ENCODE peak calls at places on chromosomes 4 and X, in nine cellular contexts. Q is SJSA1; V is T-helper 9 cell; A is AG10803; B is osteocyte; Y is T-cell; M is HuH-7; H is fibroblast of pulmonary artery; I is activated CD4-positive, alpha-beta T cell treated with anti-CD3 and anti-CD28 coated beads, Interleukin-2, amount 10 ng/mL, durations not matched to agents 7 days and 5 days. X is an unnamed sample.

GRCh38 chrX:47608130-47608810 is 11.4 kb downstream of the SYN1 start:
- DNase-seq in Q (no peak), V (no peak), A (no peak), B (peak), Y (no peak), M (no peak), H (peak), I (no peak), X (no peak)

GRCh38 chr4:162837679-162838078 is 329.0 kb downstream of the NAF1 start:
- DNase-seq in Q (no peak), V (no peak), A (no peak), B (no peak), Y (no peak), M (no peak), H (no peak), I (no peak), X (no peak)

GRCh38 chr4:184416913-184417734 is 57.2 kb downstream of the IRF2 start:
- DNase-seq in Q (peak), V (no peak), A (no peak), B (no peak), Y (peak), M (no peak), H (no peak), I (peak), X (no peak)

GRCh38 chr4:88283661-88284377 is 542 bp downstream of the PPM1K start:
- DNase-seq in Q (peak), V (peak), A (peak), B (peak), Y (peak), M (peak), H (peak), I (peak), X (peak)

GRCh38 chrX:110964761-110965160 is 131.2 kb upstream of the PAK3 start:
- DNase-seq in Q (no peak), V (no peak), A (no peak), B (no peak), Y (no peak), M (no peak), H (no peak), I (no peak), X (no peak)

GRCh38 chrX:38879631-38880220 is 78.5 kb downstream of the MID1IP1 start:
- DNase-seq in Q (no peak), V (no peak), A (no peak), B (no peak), Y (peak), M (no peak), H (no peak), I (peak), X (peak)

GRCh38 chr4:188396037-188396436 is 256.8 kb downstream of the TRIML1 start:
- DNase-seq in Q (no peak), V (no peak), A (no peak), B (no peak), Y (no peak), M (no peak), H (no peak), I (no peak), X (no peak)

GRCh38 chr4:140567722-140568121 is 1.0 kb downstream of the UCP1 start:
- DNase-seq in Q (no peak), V (no peak), A (no peak), B (no peak), Y (no peak), M (peak), H (peak), I (no peak), X (no peak)

GRCh38 chr4:21790437-21791029 is 158.0 kb downstream of the KCNIP4 start:
- DNase-seq in Q (peak), V (no peak), A (peak), B (no peak), Y (no peak), M (no peak), H (peak), I (no peak), X (no peak)

GRCh38 chr4:517061-517805 is 18.2 kb downstream of the PIGG start:
- DNase-seq in Q (no peak), V (no peak), A (no peak), B (no peak), Y (no peak), M (no peak), H (no peak), I (no peak), X (no peak)

GRCh38 chr4:113103556-113103955 is 54.1 kb downstream of the ANK2 start:
- DNase-seq in Q (no peak), V (no peak), A (no peak), B (no peak), Y (no peak), M (no peak), H (no peak), I (no peak), X (no peak)

GRCh38 chr4:11505225-11505971 is 76.7 kb upstream of the HS3ST1 start:
- DNase-seq in Q (no peak), V (no peak), A (no peak), B (no peak), Y (no peak), M (no peak), H (peak), I (no peak), X (no peak)

GRCh38 chrX:132092439-132093065 is 35.3 kb downstream of the FRMD7 start:
- DNase-seq in Q (peak), V (peak), A (peak), B (peak), Y (peak), M (peak), H (peak), I (peak), X (peak)

GRCh38 chrX:19886375-19886774 is 1.0 kb downstream of the SH3KBP1 start:
- DNase-seq in Q (no peak), V (no peak), A (no peak), B (no peak), Y (no peak), M (no peak), H (no peak), I (no peak), X (no peak)

GRCh38 chr4:81571105-81571504 is 99.4 kb upstream of the RASGEF1B start:
- DNase-seq in Q (no peak), V (no peak), A (no peak), B (no peak), Y (no peak), M (no peak), H (no peak), I (no peak), X (no peak)

GRCh38 chrX:84144281-84144680 is 43.7 kb downstream of the RPS6KA6 start:
- DNase-seq in Q (no peak), V (no peak), A (no peak), B (no peak), Y (no peak), M (no peak), H (no peak), I (no peak), X (no peak)

GRCh38 chr4:1208266-1208961 is 36.0 kb upstream of the SPON2 start:
- DNase-seq in Q (no peak), V (no peak), A (no peak), B (no peak), Y (no peak), M (no peak), H (peak), I (no peak), X (no peak)

GRCh38 chr4:68962868-68963267 is 11.3 kb upstream of the UGT2A3 start:
- DNase-seq in Q (no peak), V (no peak), A (no peak), B (no peak), Y (no peak), M (no peak), H (no peak), I (no peak), X (no peak)

GRCh38 chr4:40232610-40233009 is 35.8 kb downstream of the RHOH start:
- DNase-seq in Q (no peak), V (no peak), A (no peak), B (peak), Y (no peak), M (no peak), H (no peak), I (no peak), X (no peak)

GRCh38 chrX:13305091-13305490 is 14.8 kb downstream of the ATXN3L start:
- DNase-seq in Q (no peak), V (no peak), A (no peak), B (no peak), Y (no peak), M (no peak), H (no peak), I (no peak), X (no peak)

GRCh38 chr4:171746418-171746817 is 66.8 kb upstream of the GALNTL6 start:
- DNase-seq in Q (no peak), V (no peak), A (no peak), B (no peak), Y (no peak), M (no peak), H (no peak), I (no peak), X (no peak)

GRCh38 chrX:134908235-134908834 is 82.5 kb upstream of the SMIM10 start:
- DNase-seq in Q (peak), V (no peak), A (peak), B (no peak), Y (no peak), M (no peak), H (peak), I (peak), X (no peak)

GRCh38 chrX:41468647-41469323 is 21.6 kb downstream of the NYX start:
- DNase-seq in Q (no peak), V (no peak), A (no peak), B (no peak), Y (no peak), M (no peak), H (peak), I (no peak), X (no peak)

GRCh38 chrX:118254611-118255010 is 91.3 kb upstream of the WDR44 start:
- DNase-seq in Q (peak), V (peak), A (peak), B (no peak), Y (peak), M (peak), H (peak), I (peak), X (peak)